ENCODE peak calls at places on chromosomes 13 and 19, in nine cellular contexts. U, Z, M, B, Y, D, J, A and F are unnamed samples.
A peak's percentile ranks its signal among the peaks of the same experiment; 100 is the strongest.

GRCh38 chr13:62625214-62625613 is 1209.6 kb upstream of the PCDH20 start:
- DNase-seq in B (no peak), Z (peak; percentile 66), D (no peak), U (no peak), Y (no peak), J (no peak), M (no peak), A (no peak), F (no peak)

GRCh38 chr19:47696635-47697034 is 16.6 kb upstream of the EHD2 start:
- DNase-seq in B (no peak), J (no peak), Y (no peak), Z (no peak), M (no peak), A (no peak), D (no peak), U (no peak), F (no peak)

GRCh38 chr13:21826214-21827015 is 155.5 kb downstream of the FGF9 start:
- DNase-seq in U (no peak), Y (no peak), Z (no peak), D (no peak), M (no peak), B (no peak), A (no peak), J (no peak), F (no peak)

GRCh38 chr13:102333320-102334181 is 68.3 kb downstream of the FGF14 start:
- DNase-seq in J (no peak), U (no peak), Y (no peak), B (no peak), Z (no peak), M (no peak), A (no peak), D (no peak), F (no peak)

GRCh38 chr13:71249031-71249430 is 618.0 kb downstream of the DACH1 start:
- DNase-seq in M (no peak), J (no peak), D (no peak), Y (no peak), Z (no peak), B (no peak), U (no peak), A (no peak), F (peak; percentile 43)

GRCh38 chr19:13347351-13347750 is 158.9 kb downstream of the CACNA1A start:
- DNase-seq in M (no peak), A (no peak), Z (no peak), J (no peak), D (no peak), U (no peak), Y (no peak), B (no peak), F (no peak)

GRCh38 chr13:67150608-67151007 is 79.5 kb downstream of the PCDH9 start:
- DNase-seq in Z (no peak), B (no peak), M (no peak), J (no peak), U (no peak), A (no peak), Y (no peak), D (no peak), F (no peak)

GRCh38 chr13:39765801-39766463 is 110.5 kb downstream of the COG6 start:
- DNase-seq in Y (peak; percentile 60), J (no peak), U (peak; percentile 47), A (peak; percentile 58), M (peak; percentile 56), Z (no peak), B (peak; percentile 31), D (peak; percentile 34), F (no peak)

GRCh38 chr13:97780486-97780885 is 173.0 kb upstream of the IPO5 start:
- DNase-seq in J (no peak), M (no peak), U (no peak), B (no peak), A (no peak), D (no peak), Z (no peak), Y (no peak), F (no peak)

GRCh38 chr13:43894438-43894837 is 14.7 kb downstream of the LACC1 start:
- DNase-seq in Z (no peak), U (no peak), Y (no peak), J (no peak), D (no peak), B (peak; percentile 44), M (no peak), A (no peak), F (no peak)
- TF ChIP-seq CTCF in Z (no peak), U (no peak), Y (no peak), J (no peak), D (no peak), B (peak; percentile 42), M (peak; percentile 21), A (no peak), F (peak; percentile 26)

DNA sequence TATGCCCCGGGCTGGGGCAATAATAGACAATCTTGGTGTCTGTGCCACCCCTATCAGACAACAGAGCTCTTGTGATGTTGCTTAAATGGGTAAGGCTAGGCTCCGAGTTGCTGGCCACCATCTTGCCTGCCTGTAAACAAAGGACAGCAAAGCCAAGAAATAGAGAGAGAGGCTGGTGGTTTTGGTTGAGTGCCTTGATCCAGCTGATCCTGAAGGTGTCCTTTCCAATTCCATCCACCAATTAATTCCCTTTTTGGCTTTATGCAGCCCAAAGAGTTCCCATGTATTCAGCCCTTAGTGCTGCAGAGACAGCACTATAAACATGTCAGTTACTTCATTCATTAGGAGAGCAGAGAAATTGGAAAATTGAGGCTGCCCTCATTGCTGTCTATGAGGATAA is 41.7 kb upstream of the HOMER3 start:
- DNase-seq in M (no peak), D (no peak), U (no peak), B (no peak), J (no peak), Z (no peak), Y (no peak), A (no peak), F (no peak)
- H3K4me3 ChIP-seq in M (no peak overlapping the region), D (no peak overlapping the region), U (no peak overlapping the region), B (no peak overlapping the region), J (no peak overlapping the region), Z (no peak overlapping the region), Y (no peak overlapping the region), A (no peak overlapping the region), F (no peak overlapping the region)

DNA sequence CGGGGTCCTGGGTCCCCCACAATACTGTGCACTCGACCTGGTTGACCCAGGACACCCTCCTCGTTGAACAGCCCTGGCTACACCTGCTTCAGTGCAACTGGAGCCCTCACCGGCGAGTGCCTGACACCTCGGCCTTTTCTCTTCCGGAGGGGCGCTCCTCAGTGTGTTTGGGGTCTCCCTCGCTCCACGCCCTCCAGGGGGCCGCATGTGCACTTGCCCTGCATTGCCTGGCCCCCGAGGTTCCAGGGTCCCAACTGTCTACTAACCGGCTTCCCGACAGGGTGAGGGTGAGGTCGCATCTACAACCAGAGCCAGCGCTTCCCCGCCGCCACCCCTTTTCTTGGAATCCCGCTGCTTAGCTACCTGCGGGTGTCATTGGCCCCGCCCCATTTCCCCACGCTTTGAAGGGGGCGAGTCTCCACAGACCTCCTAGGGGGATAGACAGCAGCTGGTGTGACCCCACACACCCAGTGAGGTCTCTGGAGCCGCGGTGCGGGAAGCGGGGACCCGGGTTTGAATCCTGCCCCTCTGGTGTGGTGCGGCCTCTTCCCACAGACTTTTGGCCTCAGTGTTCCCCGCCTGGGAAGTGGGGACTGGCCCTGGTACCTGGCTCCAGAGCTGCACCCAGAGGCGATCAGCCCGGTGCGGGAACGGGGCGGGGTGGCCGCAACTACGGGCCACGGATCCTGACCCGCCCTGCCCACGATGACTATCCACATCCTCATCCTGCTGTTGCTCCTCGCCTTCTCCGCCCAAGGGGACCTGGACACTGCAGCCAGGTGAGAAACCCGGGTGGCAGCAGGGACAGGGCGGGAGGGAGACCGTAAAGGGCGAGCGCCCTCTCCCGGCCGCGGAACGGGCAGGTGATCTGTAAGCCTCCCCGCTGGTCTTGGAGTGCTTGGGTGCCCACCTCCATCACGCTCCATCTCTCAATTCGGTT is at the start of gene ADM5:
- DNase-seq in Y (peak; percentile 68), Z (peak; percentile 84), D (peak; percentile 54), J (no peak), M (no peak), A (no peak), B (no peak), U (no peak), F (no peak)
- TF ChIP-seq CTCF in Y (peak; percentile 32), Z (no peak), D (peak; percentile 55), J (peak; percentile 25), M (peak; percentile 51), A (peak; percentile 54), B (peak; percentile 66), U (peak; percentile 45), F (peak; percentile 41)

GRCh38 chr13:108225440-108225839 is 7.2 kb downstream of the ABHD13 start:
- DNase-seq in Y (no peak), B (no peak), A (no peak), Z (no peak), U (no peak), J (no peak), D (no peak), M (no peak), F (no peak)
- H3K4me3 ChIP-seq in Y (no peak overlapping the region), B (no peak overlapping the region), A (no peak overlapping the region), Z (no peak overlapping the region), U (no peak overlapping the region), J (no peak overlapping the region), D (no peak overlapping the region), M (no peak overlapping the region), F (no peak overlapping the region)

GRCh38 chr13:46728777-46729176 is 68.2 kb downstream of the ESD start:
- DNase-seq in Z (no peak), A (no peak), U (no peak), Y (no peak), D (no peak), B (peak; percentile 24), J (no peak), M (no peak), F (peak; percentile 12)
- TF ChIP-seq CTCF in Z (no peak), A (no peak), U (no peak), Y (no peak), D (peak; percentile 7), B (peak; percentile 38), J (no peak), M (peak; percentile 19), F (peak; percentile 20)